ENCODE peak calls at places on chromosomes 11 and 22, in seven cellular contexts. X, A, G, Z, Y, O and P are unnamed samples.

GRCh38 chr22:37752189-37753061 is 55.3 kb upstream of the GCAT start:
- DNase-seq in X (peak; percentile 64), A (no peak), G (no peak), Z (peak; percentile 53), Y (no peak), O (no peak), P (peak; percentile 26)

GRCh38 chr22:26462971-26463661 is 20.5 kb downstream of the HPS4 start:
- DNase-seq in X (no peak), A (no peak), G (no peak), Z (no peak), Y (no peak), O (no peak), P (no peak)

GRCh38 chr11:22169833-22170232 is 23.1 kb upstream of the ANO5 start:
- DNase-seq in X (no peak), A (no peak), G (no peak), Z (no peak), Y (no peak), O (no peak), P (no peak)

GRCh38 chr11:12496181-12497025 is 119.0 kb downstream of the PARVA start:
- DNase-seq in X (no peak), A (no peak), G (no peak), Z (no peak), Y (no peak), O (no peak), P (no peak)

GRCh38 chr11:118645066-118645715 is 34.3 kb downstream of the TREH start:
- DNase-seq in X (no peak), A (no peak), G (no peak), Z (no peak), Y (no peak), O (no peak), P (no peak)

GRCh38 chr11:116903139-116903538 is 65.7 kb upstream of the APOA1 start:
- DNase-seq in X (no peak), A (no peak), G (no peak), Z (no peak), Y (no peak), O (no peak), P (no peak)

GRCh38 chr22:40979198-40979597 is 28.0 kb downstream of the RBX1 start:
- DNase-seq in X (no peak), A (no peak), G (no peak), Z (no peak), Y (no peak), O (no peak), P (no peak)

GRCh38 chr11:133864756-133865155 is 19.4 kb upstream of the SPATA19 start:
- DNase-seq in X (no peak), A (no peak), G (no peak), Z (no peak), Y (no peak), O (no peak), P (no peak)

GRCh38 chr11:9530020-9530628 is 43.3 kb upstream of the WEE1 start:
- DNase-seq in X (no peak), A (no peak), G (no peak), Z (no peak), Y (no peak), O (no peak), P (no peak)

GRCh38 chr11:8234425-8234821 is 29.3 kb downstream of the LMO1 start:
- DNase-seq in X (peak; percentile 86), A (no peak), G (no peak), Z (no peak), Y (no peak), O (no peak), P (no peak)

GRCh38 chr22:46115755-46116490 is 34.4 kb upstream of the PPARA start:
- DNase-seq in X (no peak), A (no peak), G (no peak), Z (no peak), Y (no peak), O (no peak), P (no peak)

GRCh38 chr11:29321293-29322132 is 695.3 kb downstream of the KCNA4 start:
- DNase-seq in X (no peak), A (no peak), G (no peak), Z (no peak), Y (no peak), O (no peak), P (no peak)

GRCh38 chr22:33000342-33001280 is 57.6 kb downstream of the SYN3 start:
- DNase-seq in X (peak; percentile 8), A (no peak), G (peak; percentile 15), Z (no peak), Y (no peak), O (no peak), P (peak; percentile 35)

GRCh38 chr22:38696606-38697005 is 4.1 kb downstream of the JOSD1 start:
- DNase-seq in X (peak; percentile 57), A (no peak), G (peak; percentile 37), Z (no peak), Y (no peak), O (no peak), P (no peak)

GRCh38 chr11:59189986-59190385 is 18.1 kb downstream of the DTX4 start:
- DNase-seq in X (no peak), A (no peak), G (no peak), Z (no peak), Y (no peak), O (no peak), P (no peak)

GRCh38 chr11:121661796-121662508 is 209.2 kb upstream of the SORL1-AS1 start:
- DNase-seq in X (no peak), A (no peak), G (no peak), Z (no peak), Y (no peak), O (no peak), P (no peak)

GRCh38 chr22:49570032-49570848 is 257.4 kb downstream of the BRD1 start:
- DNase-seq in X (no peak), A (no peak), G (no peak), Z (no peak), Y (no peak), O (no peak), P (no peak)

GRCh38 chr11:84316866-84317560 is 1030.8 kb upstream of the CCDC90B start:
- DNase-seq in X (no peak), A (peak; percentile 37), G (no peak), Z (no peak), Y (no peak), O (no peak), P (peak; percentile 91)

GRCh38 chr22:29784451-29785361 is 17.5 kb downstream of the UQCR10 start:
- DNase-seq in X (no peak), A (peak; percentile 17), G (no peak), Z (no peak), Y (no peak), O (no peak), P (peak; percentile 65)

GRCh38 chr11:102172127-102172848 is 62.0 kb downstream of the YAP1 start:
- DNase-seq in X (no peak), A (no peak), G (no peak), Z (no peak), Y (no peak), O (no peak), P (no peak)

GRCh38 chr11:16605440-16605970 is 132.9 kb upstream of the C11orf58 start:
- DNase-seq in X (no peak), A (no peak), G (no peak), Z (peak; percentile 18), Y (no peak), O (no peak), P (peak; percentile 51)

GRCh38 chr11:76589945-76590630 is 80.5 kb downstream of the LRRC32 start:
- DNase-seq in X (no peak), A (no peak), G (no peak), Z (no peak), Y (no peak), O (no peak), P (no peak)

GRCh38 chr11:126160345-126161145 is 50.9 kb downstream of the RPUSD4 start:
- DNase-seq in X (no peak), A (no peak), G (no peak), Z (no peak), Y (no peak), O (no peak), P (no peak)

GRCh38 chr11:63901660-63902059 is 15.3 kb downstream of the RCOR2 start:
- DNase-seq in X (no peak), A (no peak), G (no peak), Z (no peak), Y (no peak), O (no peak), P (no peak)

GRCh38 chr22:41504397-41504796 is 35.5 kb downstream of the ACO2 start:
- DNase-seq in X (no peak), A (peak; percentile 27), G (no peak), Z (no peak), Y (no peak), O (no peak), P (no peak)

GRCh38 chr11:1513326-1514296 is 27.0 kb upstream of the MOB2 start:
- DNase-seq in X (no peak), A (no peak), G (no peak), Z (no peak), Y (no peak), O (no peak), P (no peak)

GRCh38 chr22:31488988-31489617 is 539 bp downstream of the EIF4ENIF1 start:
- DNase-seq in X (no peak), A (no peak), G (peak; percentile 48), Z (peak; percentile 4), Y (no peak), O (no peak), P (peak; percentile 2)

GRCh38 chr11:6371825-6372224 is 18.4 kb upstream of the SMPD1 start:
- DNase-seq in X (no peak), A (no peak), G (no peak), Z (no peak), Y (no peak), O (no peak), P (no peak)